ENCODE peak calls at places on chromosomes 3 and 15, in four cellular contexts. D is fibroblast of pulmonary artery, B is fibroblast of lung, M is GM12865. K is an unnamed sample.

GRCh38 chr15:75125935-75126334 is 75.7 kb upstream of the C15orf39 start:
- DNase-seq in D (no peak), B (no peak), M (no peak), K (no peak)

GRCh38 chr3:141578197-141578596 is 91.4 kb downstream of the RASA2 start:
- DNase-seq in D (peak), B (peak), M (no peak), K (no peak)

GRCh38 chr15:79092382-79092781 is 1.8 kb upstream of the RASGRF1 start:
- DNase-seq in D (no peak), B (no peak), M (no peak), K (no peak)

GRCh38 chr3:39809995-39810595 is 686 bp downstream of the MYRIP start:
- DNase-seq in D (no peak), B (no peak), M (no peak), K (no peak)

GRCh38 chr15:72009207-72009606 is 108.7 kb downstream of the MYO9A start:
- DNase-seq in D (no peak), B (no peak), M (no peak), K (no peak)

GRCh38 chr3:177777699-177778098 is 580.4 kb upstream of the TBL1XR1 start:
- DNase-seq in D (peak), B (peak), M (peak), K (no peak)

GRCh38 chr15:29136815-29137214 is 132.8 kb downstream of the NSMCE3 start:
- DNase-seq in D (no peak), B (no peak), M (no peak), K (no peak)

GRCh38 chr3:180680097-180680430 is 775 bp upstream of the CCDC39 start:
- DNase-seq in D (peak), B (no peak), M (peak), K (no peak)

GRCh38 chr15:39054128-39054732 is 489.6 kb upstream of the RASGRP1 start:
- DNase-seq in D (no peak), B (no peak), M (no peak), K (no peak)

GRCh38 chr3:175433026-175433668 is 574.0 kb downstream of the NAALADL2 start:
- DNase-seq in D (peak), B (peak), M (no peak), K (peak)

GRCh38 chr15:64858136-64858535 is 16.4 kb downstream of the PLEKHO2 start:
- DNase-seq in D (no peak), B (no peak), M (no peak), K (no peak)

GRCh38 chr3:183381179-183381578 is 47.2 kb downstream of the MCF2L2 start:
- DNase-seq in D (peak), B (peak), M (no peak), K (no peak)

GRCh38 chr15:58793862-58794261 is 22.8 kb downstream of the MINDY2 start:
- DNase-seq in D (peak), B (peak), M (no peak), K (no peak)

GRCh38 chr3:125356140-125357026 is 18.7 kb downstream of the ZNF148 start:
- DNase-seq in D (no peak), B (no peak), M (no peak), K (no peak)

DNA sequence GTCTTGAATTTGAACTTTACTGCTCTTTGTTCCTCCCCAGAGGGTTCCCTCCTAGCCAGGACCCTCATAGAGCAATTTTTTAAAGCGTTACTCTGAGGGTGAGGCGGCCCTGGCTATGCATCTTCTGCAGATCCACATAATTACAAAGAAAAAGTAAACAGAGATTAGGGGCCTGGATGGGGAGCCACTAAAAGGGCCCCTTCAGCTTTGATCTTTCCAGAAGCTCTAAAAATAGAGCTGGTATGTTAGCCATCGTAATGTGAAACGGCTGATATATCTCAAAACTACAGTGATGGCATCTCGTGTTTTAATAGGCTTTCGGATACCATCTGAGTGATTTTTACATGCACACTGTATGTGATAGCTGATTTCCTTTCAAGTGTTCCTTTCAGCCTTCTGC is 108.1 kb downstream of the ATG7 start:
- DNase-seq in D (no peak), B (peak), M (no peak), K (no peak)
- H3K4me3 ChIP-seq in D (no peak), B (no peak), M (no peak), K (no peak)

DNA sequence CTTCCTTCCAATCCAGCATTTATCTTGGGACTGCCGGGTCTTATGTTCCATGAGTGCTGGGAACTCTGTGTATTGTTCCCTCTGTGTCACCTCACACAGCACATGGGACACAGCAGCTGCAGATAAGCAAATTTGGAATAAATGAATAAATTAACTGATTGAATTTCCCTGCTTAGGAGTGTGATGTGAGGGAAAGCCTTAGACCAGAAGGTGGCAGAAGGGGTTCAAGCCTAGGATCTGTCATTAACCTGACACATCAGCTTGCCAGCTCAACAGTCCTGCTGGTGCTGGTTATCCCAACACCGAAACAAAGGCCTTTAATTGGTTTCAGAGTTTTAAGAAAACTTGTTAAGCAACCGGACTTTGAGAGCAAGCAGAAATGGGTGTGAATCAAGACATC is 114.4 kb downstream of the OXSM start:
- DNase-seq in D (no peak), B (no peak), M (no peak), K (no peak)
- TF ChIP-seq CTCF in D (no peak), B (no peak), M (no peak), K (no peak)

GRCh38 chr15:89775815-89776214 is 317 bp upstream of the MESP2 start:
- DNase-seq in D (no peak), B (no peak), M (no peak), K (no peak)
- H3K4me3 ChIP-seq in D (peak), B (peak), M (no peak), K (peak)

GRCh38 chr3:128257632-128258031 is 104.4 kb downstream of the EEFSEC start:
- DNase-seq in D (no peak), B (no peak), M (no peak), K (no peak)

GRCh38 chr3:128253150-128253549 is 99.9 kb downstream of the EEFSEC start:
- DNase-seq in D (no peak), B (no peak), M (no peak), K (no peak)

GRCh38 chr3:128254066-128254590 is 100.8 kb downstream of the EEFSEC start:
- DNase-seq in D (no peak), B (no peak), M (no peak), K (no peak)

GRCh38 chr3:128256131-128256530 is 102.8 kb downstream of the EEFSEC start:
- DNase-seq in D (no peak), B (no peak), M (no peak), K (no peak)

DNA sequence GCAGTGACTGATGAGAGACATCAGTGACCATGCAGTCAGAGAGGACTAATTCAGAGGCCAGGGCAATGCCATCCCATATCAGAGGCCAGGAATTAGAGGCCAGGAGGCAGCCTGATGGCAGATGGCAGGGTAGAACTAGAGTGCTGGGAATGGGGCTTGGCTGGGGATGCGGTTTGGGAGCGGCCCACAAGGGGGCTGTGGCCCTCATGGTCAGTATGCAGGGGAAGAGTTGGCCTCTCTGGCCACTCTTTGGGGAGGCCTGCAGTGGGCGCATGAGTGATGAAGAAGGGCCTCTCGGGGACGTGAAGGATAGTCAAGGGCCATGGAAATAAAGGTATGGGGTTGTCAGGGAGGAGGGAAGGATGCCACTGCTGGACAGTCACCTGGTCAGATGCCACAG is 101.7 kb downstream of the EEFSEC start:
- DNase-seq in D (no peak), B (no peak), M (no peak), K (no peak)
- TF ChIP-seq CTCF in D (no peak), B (no peak), M (no peak), K (no peak)